ENCODE peak calls at places on chromosomes 12 and 14, in nine cellular contexts. Q, K, N, O, C, Y, D, E and R are unnamed samples.

GRCh38 chr12:597926-598568 is 65.2 kb downstream of the NINJ2 start:
- DNase-seq in Q (no peak), K (no peak), N (no peak), O (no peak), C (peak; percentile 92), Y (no peak), D (no peak), E (no peak), R (no peak)

GRCh38 chr12:123094349-123095073 is 56.4 kb downstream of the PITPNM2 start:
- DNase-seq in Q (no peak), K (no peak), N (no peak), O (no peak), C (peak; percentile 89), Y (no peak), D (no peak), E (no peak), R (no peak)

GRCh38 chr14:26597136-26598080 is at the start of gene NOVA1:
- DNase-seq in Q (peak; percentile 62), K (no peak), N (peak; percentile 63), O (peak; percentile 11), C (no peak), Y (no peak), D (no peak), E (peak; percentile 24), R (peak; percentile 65)

GRCh38 chr14:33475623-33476022 is 475.3 kb downstream of the EGLN3 start:
- DNase-seq in Q (peak; percentile 86), K (no peak), N (peak; percentile 61), O (no peak), C (peak; percentile 81), Y (peak; percentile 78), D (no peak), E (peak; percentile 65), R (peak; percentile 74)

GRCh38 chr14:76699901-76700590 is 61.2 kb upstream of the VASH1 start:
- DNase-seq in Q (no peak), K (no peak), N (no peak), O (no peak), C (no peak), Y (no peak), D (no peak), E (no peak), R (no peak)

GRCh38 chr12:70386771-70387170 is 20.7 kb downstream of the KCNMB4 start:
- DNase-seq in Q (no peak), K (no peak), N (no peak), O (no peak), C (no peak), Y (no peak), D (no peak), E (no peak), R (no peak)

GRCh38 chr12:57766464-57767311 is at the start of gene CYP27B1:
- DNase-seq in Q (peak; percentile 87), K (no peak), N (no peak), O (no peak), C (peak; percentile 92), Y (no peak), D (no peak), E (no peak), R (no peak)

GRCh38 chr12:26370098-26370497 is 174.7 kb downstream of the SSPN start:
- DNase-seq in Q (no peak), K (no peak), N (no peak), O (no peak), C (no peak), Y (no peak), D (no peak), E (no peak), R (no peak)

GRCh38 chr14:23104591-23105347 is at the start of gene CIROP:
- DNase-seq in Q (no peak), K (no peak), N (no peak), O (no peak), C (no peak), Y (no peak), D (no peak), E (no peak), R (no peak)

GRCh38 chr14:52802597-52802996 is 11.2 kb upstream of the GNPNAT1 start:
- DNase-seq in Q (no peak), K (no peak), N (no peak), O (no peak), C (peak; percentile 34), Y (no peak), D (no peak), E (no peak), R (no peak)

GRCh38 chr12:84502907-84503787 is 409.5 kb downstream of the SLC6A15 start:
- DNase-seq in Q (peak; percentile 68), K (peak; percentile 13), N (peak; percentile 47), O (no peak), C (peak; percentile 76), Y (peak; percentile 57), D (no peak), E (peak; percentile 63), R (peak; percentile 67)

GRCh38 chr12:132275110-132275531 is 54.3 kb downstream of the GALNT9 start:
- DNase-seq in Q (peak; percentile 96), K (no peak), N (peak; percentile 70), O (no peak), C (peak; percentile 72), Y (peak; percentile 39), D (no peak), E (no peak), R (peak; percentile 29)